ENCODE peak calls at places on chromosomes 7 and 10, in ten cellular contexts. D is EL; Z is naive thymus-derived CD4-positive, alpha-beta T cell; U is stimulated activated CD4-positive, alpha-beta T cell treated with anti-CD3 and anti-CD28 coated beads, Interleukin-12 subunit alpha, Interleukin-12 subunit beta, amount 100 ng/mL, for 4 hours; F is pancreas; V is NCI-H460; P is T follicular helper cell; L is stimulated activated naive CD8-positive, alpha-beta T cell treated with anti-CD3 and anti-CD28 coated beads, Interleukin-15, amount 100 ng/mL, for 72 hours; K is skeletal muscle cell; T is GM13976. Y is an unnamed sample.

GRCh38 chr10:97633921-97634320 is 621 bp upstream of the MORN4 start:
- DNase-seq in D (peak; percentile 9), Z (no peak), U (no peak), F (no peak), V (peak; percentile 45), P (no peak), L (peak; percentile 57), K (no peak), T (no peak), Y (no peak)

GRCh38 chr10:46098379-46098778 is 52.3 kb upstream of the MSMB start:
- DNase-seq in D (no peak), Z (no peak), U (no peak), F (no peak), V (no peak), P (no peak), L (no peak), K (no peak), T (no peak), Y (no peak)

GRCh38 chr7:107373354-107373753 is 96.5 kb upstream of the GPR22 start:
- DNase-seq in D (no peak), Z (no peak), U (no peak), F (no peak), V (no peak), P (no peak), L (no peak), K (no peak), T (no peak), Y (no peak)

GRCh38 chr7:133301444-133301843 is 48.6 kb downstream of the EXOC4 start:
- DNase-seq in D (no peak), Z (no peak), U (no peak), F (no peak), V (no peak), P (no peak), L (no peak), K (no peak), T (no peak), Y (no peak)

GRCh38 chr7:37448057-37448636 is 517 bp downstream of the ELMO1 start:
- DNase-seq in D (no peak), Z (no peak), U (peak; percentile 46), F (no peak), V (no peak), P (peak; percentile 14), L (no peak), K (no peak), T (peak; percentile 60), Y (no peak)

GRCh38 chr7:24378871-24379608 is 95.0 kb downstream of the NPY start:
- DNase-seq in D (peak; percentile 75), Z (no peak), U (no peak), F (no peak), V (no peak), P (no peak), L (no peak), K (peak; percentile 36), T (no peak), Y (no peak)

GRCh38 chr7:10759120-10759519 is 214.6 kb upstream of the PHF14 start:
- DNase-seq in D (no peak), Z (no peak), U (no peak), F (no peak), V (no peak), P (no peak), L (no peak), K (no peak), T (no peak), Y (no peak)

GRCh38 chr7:1663857-1664651 is 6.0 kb upstream of the ELFN1 start:
- DNase-seq in D (no peak), Z (no peak), U (no peak), F (peak; percentile 21), V (no peak), P (no peak), L (peak; percentile 8), K (no peak), T (peak; percentile 37), Y (no peak)

GRCh38 chr7:31068006-31068675 is 16.0 kb downstream of the ADCYAP1R1 start:
- DNase-seq in D (no peak), Z (no peak), U (no peak), F (no peak), V (no peak), P (no peak), L (no peak), K (no peak), T (no peak), Y (no peak)

GRCh38 chr7:85685901-85686300 is 499.0 kb upstream of the SEMA3D start:
- DNase-seq in D (peak; percentile 38), Z (no peak), U (no peak), F (no peak), V (peak; percentile 8), P (no peak), L (no peak), K (no peak), T (no peak), Y (peak; percentile 4)

GRCh38 chr7:94578615-94579014 is 69.0 kb downstream of the CASD1 start:
- DNase-seq in D (no peak), Z (no peak), U (no peak), F (no peak), V (no peak), P (no peak), L (no peak), K (no peak), T (no peak), Y (no peak)

GRCh38 chr10:123926401-123927264 is 35.0 kb upstream of the CPXM2 start:
- DNase-seq in D (peak; percentile 56), Z (no peak), U (no peak), F (no peak), V (peak; percentile 17), P (no peak), L (no peak), K (no peak), T (peak; percentile 49), Y (peak; percentile 6)

GRCh38 chr7:24456526-24457214 is 116.6 kb upstream of the PALS2 start:
- DNase-seq in D (no peak), Z (no peak), U (no peak), F (no peak), V (no peak), P (no peak), L (no peak), K (no peak), T (no peak), Y (no peak)

GRCh38 chr7:55438085-55438764 is 73.1 kb downstream of the LANCL2 start:
- DNase-seq in D (no peak), Z (no peak), U (no peak), F (no peak), V (no peak), P (no peak), L (no peak), K (no peak), T (peak; percentile 18), Y (no peak)

GRCh38 chr10:31366703-31367102 is 47.7 kb downstream of the ZEB1 start:
- DNase-seq in D (no peak), Z (no peak), U (no peak), F (no peak), V (no peak), P (no peak), L (no peak), K (no peak), T (no peak), Y (no peak)

GRCh38 chr10:122301055-122301810 is 30.1 kb downstream of the BTBD16 start:
- DNase-seq in D (peak; percentile 18), Z (no peak), U (no peak), F (no peak), V (peak; percentile 38), P (no peak), L (peak; percentile 21), K (no peak), T (no peak), Y (no peak)

GRCh38 chr10:88897019-88897853 is 17.2 kb downstream of the STAMBPL1 start:
- DNase-seq in D (peak; percentile 51), Z (no peak), U (no peak), F (no peak), V (no peak), P (no peak), L (peak; percentile 17), K (no peak), T (no peak), Y (no peak)

Y was measured in fibroblast of the conjunctiva.